ENCODE peak calls at places on chromosomes 6 and 20, in six cellular contexts. T, I, L, R, A and U are unnamed samples.

GRCh38 chr20:53102361-53102760 is 130.2 kb downstream of the TSHZ2 start:
- ATAC-seq in A (no peak), I (no peak), R (no peak), T (no peak), L (no peak), U (no peak)

GRCh38 chr6:127069659-127070279 is 48.7 kb upstream of the RSPO3 start:
- ATAC-seq in L (no peak), A (no peak), I (no peak), R (peak), T (no peak), U (peak)

GRCh38 chr6:149218471-149218870 is 99.0 kb upstream of the TAB2 start:
- ATAC-seq in T (peak), A (peak), R (no peak), L (no peak), I (no peak), U (no peak)

GRCh38 chr6:29925341-29926080 is 16.8 kb upstream of the HLA-A start:
- ATAC-seq in T (no peak), L (no peak), I (no peak), R (peak), A (no peak), U (no peak)

GRCh38 chr20:59688999-59689398 is 84.7 kb downstream of the PHACTR3 start:
- ATAC-seq in T (no peak), A (no peak), I (no peak), R (no peak), L (peak), U (no peak)

GRCh38 chr20:60968853-60969720 is 283.0 kb upstream of the CDH4 start:
- ATAC-seq in I (no peak), L (no peak), A (no peak), R (no peak), T (no peak), U (no peak)

GRCh38 chr6:105492706-105493673 is 90.1 kb upstream of the PREP start:
- ATAC-seq in T (peak), R (no peak), I (no peak), L (peak), A (peak), U (no peak)

GRCh38 chr6:22043284-22043962 is 253.4 kb downstream of the PRL start:
- ATAC-seq in A (no peak), R (no peak), I (no peak), T (no peak), L (peak), U (no peak)

GRCh38 chr6:150353445-150353844 is 15.4 kb upstream of the IYD start:
- ATAC-seq in A (no peak), I (no peak), R (no peak), T (no peak), L (no peak), U (no peak)

GRCh38 chr20:51869002-51869401 is 66.7 kb upstream of the SALL4 start:
- ATAC-seq in L (no peak), I (no peak), R (no peak), T (no peak), A (no peak), U (no peak)

GRCh38 chr6:132333639-132334516 is 67.4 kb downstream of the MOXD1 start:
- ATAC-seq in L (peak), R (peak), T (no peak), I (no peak), A (no peak), U (peak)

GRCh38 chr6:28824793-28825731 is 98.7 kb downstream of the TRIM27 start:
- ATAC-seq in T (no peak), A (no peak), I (no peak), R (no peak), L (no peak), U (peak)

GRCh38 chr6:158517581-158517980 is 42.3 kb upstream of the TMEM181 start:
- ATAC-seq in T (no peak), A (peak), L (peak), R (peak), I (no peak), U (no peak)

GRCh38 chr6:159972506-159973268 is 3.8 kb downstream of the IGF2R start:
- ATAC-seq in R (no peak), L (peak), T (no peak), A (no peak), I (no peak), U (no peak)

GRCh38 chr6:151482290-151482689 is 11.5 kb upstream of the CCDC170 start:
- ATAC-seq in A (no peak), R (no peak), I (peak), L (no peak), T (peak), U (no peak)

GRCh38 chr6:136309171-136309570 is 19.5 kb upstream of the BCLAF1 start:
- ATAC-seq in R (no peak), A (no peak), L (no peak), T (no peak), I (no peak), U (no peak)

GRCh38 chr6:170358496-170358895 is 51.9 kb downstream of the FAM120B start:
- ATAC-seq in T (no peak), L (peak), I (no peak), R (no peak), A (no peak), U (no peak)

GRCh38 chr6:17242087-17242486 is 39.1 kb upstream of the RBM24 start:
- ATAC-seq in R (no peak), T (no peak), I (no peak), L (no peak), A (no peak), U (no peak)

GRCh38 chr20:41392871-41393704 is 26.5 kb upstream of the EMILIN3 start:
- ATAC-seq in L (peak), I (no peak), A (no peak), R (peak), T (no peak), U (no peak)

GRCh38 chr6:109079981-109080380 is 14.7 kb downstream of the SESN1 start:
- ATAC-seq in R (no peak), A (no peak), T (no peak), I (no peak), L (peak), U (no peak)

GRCh38 chr20:37346526-37347346 is 796 bp downstream of the SRC start:
- ATAC-seq in I (peak), R (peak), T (no peak), L (peak), A (peak), U (peak)

GRCh38 chr20:12928755-12929401 is 79.9 kb upstream of the SPTLC3 start:
- ATAC-seq in I (no peak), L (no peak), T (no peak), A (peak), R (no peak), U (no peak)

GRCh38 chr6:11744753-11745152 is 33.9 kb downstream of the ADTRP start:
- ATAC-seq in L (peak), T (no peak), A (no peak), R (no peak), I (no peak), U (no peak)

GRCh38 chr6:119326291-119327005 is 23.1 kb downstream of the MAN1A1 start:
- ATAC-seq in R (no peak), I (no peak), L (no peak), T (no peak), A (peak), U (no peak)

GRCh38 chr6:16965679-16966078 is 136.2 kb upstream of the STMND1 start:
- ATAC-seq in A (no peak), L (no peak), T (no peak), I (no peak), R (no peak), U (peak)

GRCh38 chr6:97215157-97215769 is 67.8 kb downstream of the MMS22L start:
- ATAC-seq in A (no peak), I (no peak), R (peak), L (no peak), T (no peak), U (peak)

GRCh38 chr6:151502499-151502898 is 8.7 kb downstream of the CCDC170 start:
- ATAC-seq in I (no peak), R (no peak), A (no peak), T (no peak), L (no peak), U (no peak)

GRCh38 chr6:41056768-41057490 is 3.9 kb downstream of the APOBEC2 start:
- ATAC-seq in I (no peak), A (no peak), L (no peak), T (no peak), R (no peak), U (no peak)

GRCh38 chr20:45927071-45927878 is 7.2 kb upstream of the PCIF1 start:
- ATAC-seq in T (no peak), L (no peak), R (peak), A (no peak), I (no peak), U (peak)

GRCh38 chr20:52749020-52749419 is 223.1 kb upstream of the TSHZ2 start:
- ATAC-seq in I (no peak), A (no peak), T (no peak), R (no peak), L (peak), U (no peak)

GRCh38 chr20:37337208-37337955 is 8.6 kb upstream of the SRC start:
- ATAC-seq in L (no peak), R (no peak), I (no peak), T (no peak), A (peak), U (no peak)

GRCh38 chr20:33076662-33077398 is 2.6 kb upstream of the BPIFB4 start:
- ATAC-seq in T (no peak), I (no peak), R (peak), L (no peak), A (peak), U (peak)

GRCh38 chr6:148516116-148517016 is 173.7 kb downstream of the SASH1 start:
- ATAC-seq in T (no peak), R (no peak), I (no peak), L (no peak), A (no peak), U (no peak)